ENCODE peak calls at places on chromosomes 6 and 20, in four cellular contexts. T is RWPE1, A is HCT116, S is renal cortical epithelial cell. V is an unnamed sample.

GRCh38 chr6:139230421-139230840 is 61.4 kb downstream of the TXLNB start:
- DNase-seq in T (no peak), A (no peak), S (peak), V (peak)

GRCh38 chr20:8853805-8854338 is 215.0 kb upstream of the PLCB4 start:
- DNase-seq in T (peak), S (peak), A (peak), V (peak)

GRCh38 chr6:166268431-166268830 is 39.8 kb downstream of the PRR18 start:
- DNase-seq in S (no peak), T (no peak), A (no peak), V (no peak)

GRCh38 chr6:111129003-111129402 is 41.7 kb downstream of the SLC16A10 start:
- DNase-seq in S (peak), T (no peak), A (no peak), V (peak)

GRCh38 chr6:149468179-149468578 is 16.6 kb downstream of the ZC3H12D start:
- DNase-seq in A (no peak), S (no peak), T (no peak), V (no peak)

GRCh38 chr20:59482581-59483187 is 121.7 kb upstream of the PHACTR3 start:
- DNase-seq in A (no peak), S (no peak), T (no peak), V (no peak)

GRCh38 chr6:37134622-37135191 is 35.2 kb upstream of the PIM1 start:
- DNase-seq in A (peak), S (peak), T (peak), V (no peak)

GRCh38 chr20:35883341-35883777 is 70.9 kb downstream of the SCAND1 start:
- DNase-seq in A (no peak), T (no peak), S (no peak), V (no peak)

GRCh38 chr6:26258199-26258977 is 106.6 kb upstream of the BTN3A2 start:
- DNase-seq in S (no peak), T (no peak), A (no peak), V (no peak)

GRCh38 chr20:45783656-45784294 is 7.9 kb downstream of the WFDC3 start:
- DNase-seq in S (peak), T (no peak), A (no peak), V (no peak)

GRCh38 chr6:119129968-119130484 is 51.6 kb upstream of the FAM184A start:
- DNase-seq in T (peak), A (peak), S (peak), V (no peak)

GRCh38 chr20:63369724-63370622 is 8.8 kb upstream of the CHRNA4 start:
- DNase-seq in T (no peak), S (no peak), A (no peak), V (no peak)

GRCh38 chr6:169224716-169225115 is 28.9 kb downstream of the THBS2 start:
- DNase-seq in A (no peak), S (no peak), T (no peak), V (no peak)

GRCh38 chr6:3031857-3032256 is 32.2 kb downstream of the NQO2 start:
- DNase-seq in S (no peak), A (no peak), T (no peak), V (peak)

GRCh38 chr6:34926655-34927054 is 37.6 kb downstream of the ANKS1A start:
- DNase-seq in A (no peak), S (peak), T (peak), V (no peak)

GRCh38 chr20:4918473-4918872 is 82.8 kb downstream of the SLC23A2 start:
- DNase-seq in S (no peak), A (no peak), T (no peak), V (no peak)

GRCh38 chr6:48183174-48183573 is 72.2 kb upstream of the PTCHD4 start:
- DNase-seq in S (peak), T (no peak), A (no peak), V (no peak)

V was measured in NCI-H1105 treated with DMSO at 0.1 percent for 48 hours.